ENCODE peak calls at places on chromosome 14, in nine cellular contexts. M is RWPE2; K is GDM1; Z is fibroblast of the aortic adventitia; V is dermis microvascular lymphatic vessel endothelial cell; F is heart right ventricle; T is midbrain; L is ovary; E is effector memory CD4-positive, alpha-beta T cell. I is an unnamed sample.

GRCh38 chr14:99677231-99677891 is 6.7 kb upstream of the CYP46A1 start:
- DNase-seq in M (no peak), K (no peak), Z (peak), V (no peak), F (no peak), T (no peak), L (no peak), E (no peak), I (no peak)

GRCh38 chr14:73238262-73238852 is 1.1 kb downstream of the PAPLN start:
- DNase-seq in M (peak), K (no peak), Z (peak), V (no peak), F (no peak), T (no peak), L (no peak), E (no peak), I (no peak)

GRCh38 chr14:103023881-103024473 is 33.4 kb downstream of the CDC42BPB start:
- DNase-seq in M (no peak), K (no peak), Z (peak), V (peak), F (peak), T (no peak), L (no peak), E (no peak), I (no peak)

GRCh38 chr14:55398679-55399078 is 13.0 kb downstream of the ATG14 start:
- DNase-seq in M (peak), K (no peak), Z (peak), V (peak), F (peak), T (no peak), L (peak), E (no peak), I (no peak)

GRCh38 chr14:56087824-56088571 is 30.2 kb upstream of the PELI2 start:
- DNase-seq in M (no peak), K (no peak), Z (no peak), V (no peak), F (no peak), T (no peak), L (no peak), E (no peak), I (no peak)

GRCh38 chr14:69153848-69154208 is 909 bp upstream of the DCAF5 start:
- DNase-seq in M (no peak), K (no peak), Z (peak), V (no peak), F (peak), T (peak), L (peak), E (no peak), I (no peak)

GRCh38 chr14:86481105-86481504 is 951.2 kb downstream of the FLRT2 start:
- DNase-seq in M (no peak), K (no peak), Z (no peak), V (no peak), F (no peak), T (no peak), L (no peak), E (no peak), I (no peak)

GRCh38 chr14:79051009-79051710 is 881.0 kb downstream of the NRXN3 start:
- DNase-seq in M (no peak), K (no peak), Z (no peak), V (no peak), F (no peak), T (no peak), L (no peak), E (no peak), I (no peak)

GRCh38 chr14:95998656-95999055 is 40.5 kb upstream of the C14orf132 start:
- DNase-seq in M (no peak), K (no peak), Z (peak), V (no peak), F (no peak), T (peak), L (no peak), E (no peak), I (no peak)

GRCh38 chr14:56858422-56858821 is 48.1 kb upstream of the OTX2 start:
- DNase-seq in M (no peak), K (no peak), Z (no peak), V (no peak), F (no peak), T (no peak), L (no peak), E (no peak), I (no peak)

GRCh38 chr14:49972840-49973239 is 80.0 kb downstream of the ARF6 start:
- DNase-seq in M (no peak), K (no peak), Z (peak), V (peak), F (no peak), T (no peak), L (peak), E (no peak), I (no peak)

GRCh38 chr14:61461808-61462275 is 140.5 kb downstream of the PRKCH start:
- DNase-seq in M (no peak), K (peak), Z (peak), V (peak), F (peak), T (peak), L (no peak), E (no peak), I (no peak)

GRCh38 chr14:60651936-60652673 is 2.8 kb upstream of the SIX1 start:
- DNase-seq in M (no peak), K (no peak), Z (no peak), V (no peak), F (no peak), T (no peak), L (no peak), E (no peak), I (no peak)

GRCh38 chr14:85483037-85483436 is 46.9 kb upstream of the FLRT2 start:
- DNase-seq in M (no peak), K (no peak), Z (peak), V (no peak), F (no peak), T (no peak), L (no peak), E (no peak), I (no peak)

GRCh38 chr14:77738559-77739250 is 22.3 kb downstream of the SNW1 start:
- DNase-seq in M (no peak), K (no peak), Z (peak), V (peak), F (peak), T (no peak), L (no peak), E (no peak), I (no peak)

GRCh38 chr14:51014625-51015024 is 70.3 kb upstream of the PYGL start:
- DNase-seq in M (no peak), K (no peak), Z (peak), V (no peak), F (no peak), T (no peak), L (no peak), E (no peak), I (no peak)

GRCh38 chr14:22107734-22108133 is 434.1 kb upstream of the OR4E1 start:
- DNase-seq in M (no peak), K (no peak), Z (no peak), V (no peak), F (no peak), T (no peak), L (no peak), E (no peak), I (no peak)

GRCh38 chr14:89669209-89669608 is 252.2 kb upstream of the FOXN3 start:
- DNase-seq in M (no peak), K (peak), Z (no peak), V (no peak), F (peak), T (peak), L (no peak), E (no peak), I (peak)

GRCh38 chr14:22472935-22473854 is 115.8 kb downstream of the DAD1 start:
- DNase-seq in M (no peak), K (peak), Z (peak), V (peak), F (peak), T (peak), L (no peak), E (no peak), I (peak)

I was measured in HL-60.